ENCODE peak calls at places on chromosomes 12 and 14, in seven cellular contexts. T, N, J, V, F, E and U are unnamed samples.

GRCh38 chr12:3277261-3277943 is 200.2 kb downstream of the TSPAN9 start:
- DNase-seq in V (no peak), J (no peak), E (no peak), N (no peak), T (no peak), F (no peak), U (no peak)

GRCh38 chr14:80535171-80535570 is 323.9 kb upstream of the DIO2 start:
- DNase-seq in F (no peak), V (no peak), J (no peak), N (no peak), T (no peak), E (no peak), U (no peak)

GRCh38 chr12:112172556-112173324 is 47.4 kb downstream of the TRAFD1 start:
- DNase-seq in V (no peak), J (no peak), T (no peak), N (no peak), F (no peak), E (no peak), U (no peak)

GRCh38 chr12:15268927-15269552 is 47.8 kb upstream of the RERG start:
- DNase-seq in F (no peak), N (peak), T (no peak), J (no peak), E (peak), V (peak), U (no peak)

GRCh38 chr12:103401421-103401820 is 94.3 kb downstream of the C12orf42 start:
- DNase-seq in J (no peak), F (no peak), E (peak), V (no peak), T (no peak), N (no peak), U (no peak)

GRCh38 chr12:79927772-79928474 is 7.0 kb downstream of the PPP1R12A start:
- DNase-seq in E (peak), N (peak), T (no peak), V (peak), J (no peak), F (no peak), U (no peak)

GRCh38 chr12:70366581-70367267 is 634 bp downstream of the KCNMB4 start:
- DNase-seq in N (peak), J (no peak), F (peak), V (peak), T (peak), E (peak), U (no peak)

GRCh38 chr14:37145395-37145794 is 27.0 kb downstream of the SLC25A21 start:
- DNase-seq in F (no peak), T (no peak), E (no peak), V (no peak), J (no peak), N (peak), U (no peak)

GRCh38 chr12:57086951-57087688 is 1.8 kb upstream of the NAB2 start:
- DNase-seq in E (peak), V (peak), F (peak), J (peak), N (peak), T (peak), U (peak)

GRCh38 chr12:117469883-117470483 is 108.6 kb upstream of the NOS1 start:
- DNase-seq in J (no peak), V (no peak), N (no peak), E (no peak), T (no peak), F (no peak), U (no peak)

GRCh38 chr12:117476341-117476740 is 114.9 kb upstream of the NOS1 start:
- DNase-seq in V (no peak), T (no peak), J (no peak), E (no peak), F (no peak), N (no peak), U (no peak)

GRCh38 chr12:117473856-117474255 is 112.4 kb upstream of the NOS1 start:
- DNase-seq in T (no peak), V (no peak), E (no peak), J (no peak), N (no peak), F (no peak), U (no peak)

GRCh38 chr12:117470804-117471203 is 109.4 kb upstream of the NOS1 start:
- DNase-seq in J (no peak), F (no peak), T (no peak), N (no peak), V (no peak), E (peak), U (no peak)

GRCh38 chr12:117472983-117473382 is 111.6 kb upstream of the NOS1 start:
- DNase-seq in J (no peak), V (no peak), E (no peak), N (no peak), T (peak), F (no peak), U (no peak)
- TF ChIP-seq CTCF in J (peak), V (peak), E (peak), N (peak), T (peak), F (peak), U (peak)

GRCh38 chr12:452667-453210 is 7.0 kb upstream of the B4GALNT3 start:
- DNase-seq in J (no peak), T (peak), N (no peak), V (peak), E (peak), F (no peak), U (no peak)
- TF ChIP-seq CTCF in J (peak), T (no peak), N (peak), V (no peak), E (no peak), F (no peak), U (no peak)

GRCh38 chr12:6936642-6937480 is 6.8 kb upstream of the RNU7-1 start:
- DNase-seq in T (no peak), V (peak), N (no peak), F (no peak), E (peak), J (no peak), U (no peak)
- TF ChIP-seq CTCF in T (no peak), V (no peak), N (no peak), F (no peak), E (peak), J (no peak), U (no peak)

DNA sequence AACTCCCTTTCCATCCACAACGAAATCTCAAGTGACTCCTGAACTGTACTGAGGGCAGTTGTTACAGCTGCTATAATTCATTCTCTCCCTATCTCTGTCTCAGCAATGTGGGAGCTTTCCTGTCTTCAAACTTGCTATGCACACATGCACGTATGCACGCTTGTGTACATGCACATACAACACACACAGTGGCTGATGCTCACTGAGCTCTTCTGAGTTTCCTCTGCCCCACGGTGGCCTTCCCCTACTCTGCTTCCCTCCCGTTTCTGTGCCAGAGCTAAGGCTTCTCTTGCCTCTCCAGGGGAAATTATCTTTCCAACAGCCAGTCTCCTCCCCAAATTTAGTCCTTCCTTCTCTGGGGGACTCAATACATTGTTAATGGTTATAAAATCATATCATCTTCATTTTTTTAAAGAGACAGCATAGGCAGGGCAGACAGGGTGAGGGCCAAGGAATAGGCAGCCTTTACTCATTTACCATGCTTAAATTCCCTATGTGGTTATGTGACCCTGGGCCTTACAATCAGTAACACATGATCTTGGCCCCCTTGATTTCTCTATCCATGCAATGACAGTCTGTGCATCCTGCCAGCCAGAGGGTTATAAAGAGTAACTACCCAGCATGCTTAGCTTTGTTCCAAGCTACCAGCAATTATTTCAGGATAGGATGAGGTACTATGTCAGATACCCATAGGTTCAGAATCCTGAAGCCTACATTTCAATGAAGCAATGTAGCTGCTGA is 111.8 kb upstream of the HMGA2 start:
- DNase-seq in J (no peak), E (no peak), V (no peak), T (no peak), F (no peak), N (no peak), U (no peak)
- TF ChIP-seq CTCF in J (no peak), E (no peak), V (no peak), T (no peak), F (no peak), N (no peak), U (no peak)

DNA sequence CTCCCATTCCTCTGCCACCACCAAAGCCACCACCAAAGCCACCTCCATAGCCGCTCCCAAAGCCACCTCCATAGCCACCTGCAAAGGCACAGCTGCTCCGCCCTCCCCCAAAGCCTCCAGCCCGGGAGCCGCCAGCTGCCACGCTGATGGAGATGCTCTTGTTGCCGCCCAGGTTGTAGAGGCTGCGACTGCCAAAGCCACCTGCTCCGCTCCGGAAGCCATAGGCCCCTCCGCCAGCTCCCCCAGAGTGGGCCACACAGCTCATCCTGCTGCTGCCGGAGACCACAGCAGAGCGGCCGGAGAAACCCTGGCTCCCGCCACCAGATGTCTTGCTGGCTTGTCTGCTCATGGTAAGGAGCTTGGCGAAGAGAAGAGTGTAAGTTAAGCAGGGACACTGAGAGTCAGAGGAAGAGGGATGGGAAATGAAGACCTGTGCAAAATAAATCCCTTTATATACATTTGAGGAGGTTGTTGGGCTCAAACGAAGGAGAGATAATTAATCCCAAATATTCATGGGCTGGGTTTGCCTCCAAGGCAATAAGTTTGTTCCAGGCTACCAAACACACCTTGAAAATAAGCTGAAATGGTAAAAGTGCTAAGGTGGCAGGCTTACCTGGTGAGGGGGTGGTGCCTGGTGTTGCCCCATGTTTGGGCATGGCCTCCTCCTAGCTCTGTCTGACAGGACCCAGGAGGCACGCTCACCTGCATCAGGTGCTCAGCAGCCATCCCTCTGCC is at the start of gene KRT3:
- DNase-seq in T (no peak), F (no peak), V (no peak), E (no peak), N (no peak), J (no peak), U (no peak)
- TF ChIP-seq CTCF in T (no peak), F (no peak), V (no peak), E (no peak), N (no peak), J (no peak), U (no peak)